ENCODE peak calls at places on chromosomes 4 and X, in six cellular contexts. One of them, this sample, is unnamed.

GRCh38 chr4:185730387-185730786 is 81.6 kb downstream of the SORBS2 start:
- DNase-seq in K562: no peak
- DNase-seq in HepG2: no peak
- DNase-seq in H1: no peak
- DNase-seq in HCT116: no peak
- DNase-seq in GM12878: no peak
- DNase-seq in this sample: no peak

GRCh38 chrX:110743679-110744340 is 51.8 kb downstream of the CHRDL1 start:
- DNase-seq in K562: no peak
- DNase-seq in HepG2: no peak
- DNase-seq in H1: no peak
- DNase-seq in HCT116: no peak
- DNase-seq in GM12878: no peak
- DNase-seq in this sample: no peak

GRCh38 chr4:87130482-87130881 is 89.9 kb downstream of the KLHL8 start:
- DNase-seq in K562: no peak
- DNase-seq in HepG2: no peak
- DNase-seq in H1: no peak
- DNase-seq in HCT116: no peak
- DNase-seq in GM12878: no peak
- DNase-seq in this sample: no peak

GRCh38 chrX:102067966-102068723 is 57.3 kb upstream of the TCEAL2 start:
- DNase-seq in K562: no peak
- DNase-seq in HepG2: peak
- DNase-seq in H1: no peak
- DNase-seq in HCT116: no peak
- DNase-seq in GM12878: peak
- DNase-seq in this sample: no peak

GRCh38 chrX:149259241-149259640 is 245.9 kb downstream of the IDS start:
- DNase-seq in K562: no peak
- DNase-seq in HepG2: no peak
- DNase-seq in H1: no peak
- DNase-seq in HCT116: no peak
- DNase-seq in GM12878: no peak
- DNase-seq in this sample: no peak

GRCh38 chrX:51336584-51336983 is 4.0 kb downstream of the NUDT10 start:
- DNase-seq in K562: peak
- DNase-seq in HepG2: peak
- DNase-seq in H1: no peak
- DNase-seq in HCT116: peak
- DNase-seq in GM12878: no peak
- DNase-seq in this sample: no peak

GRCh38 chrX:26032141-26032917 is 105.8 kb upstream of the MAGEB18 start:
- DNase-seq in K562: no peak
- DNase-seq in HepG2: no peak
- DNase-seq in H1: no peak
- DNase-seq in HCT116: no peak
- DNase-seq in GM12878: no peak
- DNase-seq in this sample: no peak

GRCh38 chrX:49039598-49040375 is 3.4 kb downstream of the TFE3 start:
- DNase-seq in K562: peak
- DNase-seq in HepG2: peak
- DNase-seq in H1: peak
- DNase-seq in HCT116: peak
- DNase-seq in GM12878: no peak
- DNase-seq in this sample: peak

GRCh38 chr4:133513891-133514290 is 364.8 kb downstream of the PCDH10 start:
- DNase-seq in K562: no peak
- DNase-seq in HepG2: no peak
- DNase-seq in H1: no peak
- DNase-seq in HCT116: no peak
- DNase-seq in GM12878: no peak
- DNase-seq in this sample: no peak

GRCh38 chr4:109729563-109730293 is at the start of gene PLA2G12A:
- DNase-seq in K562: peak
- DNase-seq in HepG2: peak
- DNase-seq in H1: peak
- DNase-seq in HCT116: peak
- DNase-seq in GM12878: peak
- DNase-seq in this sample: peak

GRCh38 chr4:183130328-183131155 is 31.5 kb downstream of the WWC2 start:
- DNase-seq in K562: no peak
- DNase-seq in HepG2: no peak
- DNase-seq in H1: no peak
- DNase-seq in HCT116: no peak
- DNase-seq in GM12878: no peak
- DNase-seq in this sample: no peak

GRCh38 chrX:107935664-107936433 is 46.3 kb downstream of the TEX13B start:
- DNase-seq in K562: no peak
- DNase-seq in HepG2: no peak
- DNase-seq in H1: no peak
- DNase-seq in HCT116: no peak
- DNase-seq in GM12878: no peak
- DNase-seq in this sample: no peak

GRCh38 chr4:98653890-98654867 is 4.2 kb downstream of the TSPAN5 start:
- DNase-seq in K562: no peak
- DNase-seq in HepG2: no peak
- DNase-seq in H1: no peak
- DNase-seq in HCT116: peak
- DNase-seq in GM12878: no peak
- DNase-seq in this sample: no peak

GRCh38 chrX:24014388-24015018 is 12.5 kb downstream of the KLHL15 start:
- DNase-seq in K562: no peak
- DNase-seq in HepG2: no peak
- DNase-seq in H1: no peak
- DNase-seq in HCT116: no peak
- DNase-seq in GM12878: peak
- DNase-seq in this sample: no peak

GRCh38 chr4:60201052-60201673 is 999.0 kb upstream of the ADGRL3 start:
- DNase-seq in K562: peak
- DNase-seq in HepG2: peak
- DNase-seq in H1: peak
- DNase-seq in HCT116: peak
- DNase-seq in GM12878: no peak
- DNase-seq in this sample: peak

GRCh38 chr4:1907848-1908525 is 36.8 kb downstream of the NSD2 start:
- DNase-seq in K562: no peak
- DNase-seq in HepG2: no peak
- DNase-seq in H1: no peak
- DNase-seq in HCT116: no peak
- DNase-seq in GM12878: no peak
- DNase-seq in this sample: no peak

GRCh38 chr4:150579591-150580234 is 2.2 kb upstream of the MAB21L2 start:
- DNase-seq in K562: no peak
- DNase-seq in HepG2: no peak
- DNase-seq in H1: no peak
- DNase-seq in HCT116: no peak
- DNase-seq in GM12878: no peak
- DNase-seq in this sample: no peak

GRCh38 chrX:96563663-96564062 is 121.0 kb upstream of the DIAPH2 start:
- DNase-seq in K562: no peak
- DNase-seq in HepG2: no peak
- DNase-seq in H1: no peak
- DNase-seq in HCT116: no peak
- DNase-seq in GM12878: no peak
- DNase-seq in this sample: no peak

GRCh38 chr4:176791591-176792347 is 953 bp downstream of the VEGFC start:
- DNase-seq in K562: no peak
- DNase-seq in HepG2: no peak
- DNase-seq in H1: no peak
- DNase-seq in HCT116: no peak
- DNase-seq in GM12878: no peak
- DNase-seq in this sample: no peak

GRCh38 chr4:12126476-12126875 is 697.8 kb upstream of the HS3ST1 start:
- DNase-seq in K562: no peak
- DNase-seq in HepG2: no peak
- DNase-seq in H1: no peak
- DNase-seq in HCT116: no peak
- DNase-seq in GM12878: no peak
- DNase-seq in this sample: no peak

GRCh38 chrX:125203737-125204578 is 115.7 kb upstream of the TEX13C start:
- DNase-seq in K562: no peak
- DNase-seq in HepG2: no peak
- DNase-seq in H1: no peak
- DNase-seq in HCT116: no peak
- DNase-seq in GM12878: no peak
- DNase-seq in this sample: no peak

GRCh38 chr4:22485751-22486150 is 30.1 kb downstream of the ADGRA3 start:
- DNase-seq in K562: no peak
- DNase-seq in HepG2: no peak
- DNase-seq in H1: no peak
- DNase-seq in HCT116: no peak
- DNase-seq in GM12878: no peak
- DNase-seq in this sample: no peak

GRCh38 chr4:87911252-87911774 is 64.2 kb upstream of the SPP1 start:
- DNase-seq in K562: no peak
- DNase-seq in HepG2: peak
- DNase-seq in H1: no peak
- DNase-seq in HCT116: no peak
- DNase-seq in GM12878: no peak
- DNase-seq in this sample: no peak

GRCh38 chrX:108307408-108308085 is 130.7 kb downstream of the COL4A6 start:
- DNase-seq in K562: no peak
- DNase-seq in HepG2: peak
- DNase-seq in H1: no peak
- DNase-seq in HCT116: no peak
- DNase-seq in GM12878: no peak
- DNase-seq in this sample: no peak

GRCh38 chrX:152873361-152873760 is 24.5 kb upstream of the ZNF185 start:
- DNase-seq in K562: no peak
- DNase-seq in HepG2: no peak
- DNase-seq in H1: no peak
- DNase-seq in HCT116: no peak
- DNase-seq in GM12878: no peak
- DNase-seq in this sample: no peak

GRCh38 chr4:122762520-122762919 is 30.0 kb downstream of the BBS12 start:
- DNase-seq in K562: no peak
- DNase-seq in HepG2: peak
- DNase-seq in H1: no peak
- DNase-seq in HCT116: no peak
- DNase-seq in GM12878: no peak
- DNase-seq in this sample: no peak

GRCh38 chr4:181662383-181662782 is 580.8 kb upstream of the TENM3 start:
- DNase-seq in K562: no peak
- DNase-seq in HepG2: no peak
- DNase-seq in H1: no peak
- DNase-seq in HCT116: no peak
- DNase-seq in GM12878: no peak
- DNase-seq in this sample: no peak

GRCh38 chrX:136620780-136621179 is 27.2 kb upstream of the CD40LG start:
- DNase-seq in K562: no peak
- DNase-seq in HepG2: no peak
- DNase-seq in H1: no peak
- DNase-seq in HCT116: no peak
- DNase-seq in GM12878: no peak
- DNase-seq in this sample: no peak
- TF ChIP-seq ZNF274 in K562: no peak
- TF ChIP-seq ZNF274 in HepG2: no peak
- TF ChIP-seq ZNF274 in H1: no peak
- TF ChIP-seq ZNF274 in HCT116: no peak
- TF ChIP-seq ZNF274 in GM12878: no peak
- TF ChIP-seq ZNF274 in this sample: no peak

DNA sequence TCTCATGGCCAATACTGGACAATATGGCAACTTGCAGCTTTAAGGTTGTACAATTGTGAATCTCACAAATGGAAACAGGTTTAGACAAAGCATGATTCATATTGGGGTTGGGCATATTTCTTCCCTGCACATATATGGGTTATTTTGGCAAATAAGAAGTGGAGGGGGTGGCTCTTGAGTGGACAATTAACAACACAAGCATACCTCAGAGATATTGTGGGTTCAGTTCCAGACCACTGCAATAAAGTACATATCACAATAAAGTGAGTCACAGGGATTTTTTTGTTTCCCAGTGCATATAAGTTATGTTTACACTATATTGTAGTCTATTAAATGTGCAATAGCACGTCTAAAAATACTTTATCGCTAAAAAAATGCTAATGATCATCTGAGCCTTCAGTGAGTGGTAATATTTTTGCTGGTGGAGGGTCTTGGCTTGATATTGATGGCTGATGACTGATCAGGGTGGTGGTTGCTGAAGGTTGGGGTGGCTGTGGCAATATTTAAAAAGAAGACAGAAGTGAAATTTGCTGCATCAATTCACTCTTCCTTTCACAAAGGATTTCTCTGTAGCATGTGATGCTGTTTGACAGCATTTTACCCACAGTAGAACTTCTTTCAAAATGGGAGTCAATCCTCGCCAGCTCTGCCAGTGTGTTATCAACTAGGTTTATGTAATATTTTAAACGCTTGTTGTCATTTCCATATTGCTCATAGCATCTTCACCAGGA is 50.5 kb upstream of the OGT start:
- DNase-seq in K562: no peak
- DNase-seq in HepG2: no peak
- DNase-seq in H1: no peak
- DNase-seq in HCT116: no peak
- DNase-seq in GM12878: no peak
- DNase-seq in this sample: no peak
- TF ChIP-seq ZNF274 in K562: no peak
- TF ChIP-seq ZNF274 in HepG2: no peak
- TF ChIP-seq ZNF274 in H1: no peak
- TF ChIP-seq ZNF274 in HCT116: no peak
- TF ChIP-seq ZNF274 in GM12878: no peak
- TF ChIP-seq ZNF274 in this sample: no peak

GRCh38 chr4:118835896-118836762 is at the start of gene SEC24D:
- DNase-seq in K562: peak
- DNase-seq in HepG2: peak
- DNase-seq in H1: peak
- DNase-seq in HCT116: peak
- DNase-seq in GM12878: no peak
- DNase-seq in this sample: peak

GRCh38 chr4:118834070-118834469 is 1.9 kb downstream of the SEC24D start:
- DNase-seq in K562: no peak
- DNase-seq in HepG2: no peak
- DNase-seq in H1: no peak
- DNase-seq in HCT116: no peak
- DNase-seq in GM12878: no peak
- DNase-seq in this sample: no peak

GRCh38 chr4:118833192-118833820 is 2.6 kb downstream of the SEC24D start:
- DNase-seq in K562: no peak
- DNase-seq in HepG2: no peak
- DNase-seq in H1: no peak
- DNase-seq in HCT116: no peak
- DNase-seq in GM12878: no peak
- DNase-seq in this sample: no peak

GRCh38 chr4:118836763-118837507 is 1.0 kb upstream of the SEC24D start:
- DNase-seq in K562: no peak
- DNase-seq in HepG2: no peak
- DNase-seq in H1: no peak
- DNase-seq in HCT116: no peak
- DNase-seq in GM12878: no peak
- DNase-seq in this sample: no peak

GRCh38 chr4:118834960-118835895 is 698 bp downstream of the SEC24D start:
- DNase-seq in K562: peak
- DNase-seq in HepG2: peak
- DNase-seq in H1: no peak
- DNase-seq in HCT116: peak
- DNase-seq in GM12878: peak
- DNase-seq in this sample: no peak
- TF ChIP-seq ZNF274 in K562: no peak
- TF ChIP-seq ZNF274 in HepG2: no peak
- TF ChIP-seq ZNF274 in H1: no peak
- TF ChIP-seq ZNF274 in HCT116: no peak
- TF ChIP-seq ZNF274 in GM12878: no peak
- TF ChIP-seq ZNF274 in this sample: no peak

GRCh38 chrX:130896026-130896425 is 7.0 kb downstream of the ENOX2 start:
- DNase-seq in K562: no peak
- DNase-seq in HepG2: no peak
- DNase-seq in H1: no peak
- DNase-seq in HCT116: no peak
- DNase-seq in GM12878: no peak
- DNase-seq in this sample: no peak
- TF ChIP-seq ZNF274 in K562: no peak
- TF ChIP-seq ZNF274 in HepG2: no peak
- TF ChIP-seq ZNF274 in H1: no peak
- TF ChIP-seq ZNF274 in HCT116: no peak
- TF ChIP-seq ZNF274 in GM12878: no peak
- TF ChIP-seq ZNF274 in this sample: no peak